ENCODE peak calls at places on chromosomes 6 and 20, in four cellular contexts. One of them, this sample, is unnamed.

GRCh38 chr6:37480951-37481597 is 18.6 kb downstream of the CCDC167 start:
- DNase-seq in GM23248: no peak
- DNase-seq in GM23338: peak; percentile 52
- DNase-seq in neural progenitor cell: peak; percentile 60
- DNase-seq in this sample: no peak

GRCh38 chr6:128319946-128320345 is 200.5 kb downstream of the PTPRK start:
- DNase-seq in neural progenitor cell: no peak
- DNase-seq in GM23338: no peak
- DNase-seq in GM23248: no peak
- DNase-seq in this sample: no peak

GRCh38 chr6:18309046-18309445 is 44.7 kb upstream of the DEK start:
- DNase-seq in GM23338: no peak
- DNase-seq in GM23248: no peak
- DNase-seq in neural progenitor cell: no peak
- DNase-seq in this sample: no peak

GRCh38 chr6:154157082-154157481 is 118.0 kb downstream of the OPRM1 start:
- DNase-seq in neural progenitor cell: no peak
- DNase-seq in GM23248: no peak
- DNase-seq in GM23338: no peak
- DNase-seq in this sample: no peak

GRCh38 chr6:90203672-90204071 is 93.0 kb downstream of the BACH2 start:
- DNase-seq in GM23338: no peak
- DNase-seq in neural progenitor cell: peak; percentile 15
- DNase-seq in GM23248: no peak
- DNase-seq in this sample: no peak

GRCh38 chr20:58553841-58554240 is 38.6 kb upstream of the APCDD1L start:
- DNase-seq in GM23338: no peak
- DNase-seq in neural progenitor cell: no peak
- DNase-seq in GM23248: peak; percentile 49
- DNase-seq in this sample: no peak

GRCh38 chr6:47196113-47196512 is 113.6 kb downstream of the TNFRSF21 start:
- DNase-seq in GM23248: no peak
- DNase-seq in neural progenitor cell: no peak
- DNase-seq in GM23338: no peak
- DNase-seq in this sample: no peak

GRCh38 chr20:62064788-62065668 is 653 bp downstream of the TAF4 start:
- DNase-seq in neural progenitor cell: peak; percentile 64
- DNase-seq in GM23248: peak; percentile 59
- DNase-seq in GM23338: no peak
- DNase-seq in this sample: peak; percentile 42

GRCh38 chr6:169008641-169009040 is 245.0 kb downstream of the THBS2 start:
- DNase-seq in GM23248: peak; percentile 12
- DNase-seq in GM23338: peak; percentile 32
- DNase-seq in neural progenitor cell: no peak
- DNase-seq in this sample: no peak

GRCh38 chr20:38466171-38466570 is 6.5 kb upstream of the RALGAPB start:
- DNase-seq in neural progenitor cell: no peak
- DNase-seq in GM23248: no peak
- DNase-seq in GM23338: no peak
- DNase-seq in this sample: no peak

GRCh38 chr6:7891098-7891872 is 19.3 kb downstream of the TXNDC5 start:
- DNase-seq in GM23338: no peak
- DNase-seq in neural progenitor cell: no peak
- DNase-seq in GM23248: no peak
- DNase-seq in this sample: no peak

GRCh38 chr6:158627168-158627939 is 17.2 kb downstream of the DYNLT1 start:
- DNase-seq in neural progenitor cell: no peak
- DNase-seq in GM23338: no peak
- DNase-seq in GM23248: no peak
- DNase-seq in this sample: no peak

GRCh38 chr20:63972312-63973159 is 2.8 kb upstream of the ZNF512B start:
- DNase-seq in GM23248: no peak
- DNase-seq in neural progenitor cell: no peak
- DNase-seq in GM23338: no peak
- DNase-seq in this sample: no peak
- TF ChIP-seq EZH2phosphoT487 in GM23248: no peak
- TF ChIP-seq EZH2phosphoT487 in neural progenitor cell: no peak
- TF ChIP-seq EZH2phosphoT487 in GM23338: no peak
- TF ChIP-seq EZH2phosphoT487 in this sample: no peak

DNA sequence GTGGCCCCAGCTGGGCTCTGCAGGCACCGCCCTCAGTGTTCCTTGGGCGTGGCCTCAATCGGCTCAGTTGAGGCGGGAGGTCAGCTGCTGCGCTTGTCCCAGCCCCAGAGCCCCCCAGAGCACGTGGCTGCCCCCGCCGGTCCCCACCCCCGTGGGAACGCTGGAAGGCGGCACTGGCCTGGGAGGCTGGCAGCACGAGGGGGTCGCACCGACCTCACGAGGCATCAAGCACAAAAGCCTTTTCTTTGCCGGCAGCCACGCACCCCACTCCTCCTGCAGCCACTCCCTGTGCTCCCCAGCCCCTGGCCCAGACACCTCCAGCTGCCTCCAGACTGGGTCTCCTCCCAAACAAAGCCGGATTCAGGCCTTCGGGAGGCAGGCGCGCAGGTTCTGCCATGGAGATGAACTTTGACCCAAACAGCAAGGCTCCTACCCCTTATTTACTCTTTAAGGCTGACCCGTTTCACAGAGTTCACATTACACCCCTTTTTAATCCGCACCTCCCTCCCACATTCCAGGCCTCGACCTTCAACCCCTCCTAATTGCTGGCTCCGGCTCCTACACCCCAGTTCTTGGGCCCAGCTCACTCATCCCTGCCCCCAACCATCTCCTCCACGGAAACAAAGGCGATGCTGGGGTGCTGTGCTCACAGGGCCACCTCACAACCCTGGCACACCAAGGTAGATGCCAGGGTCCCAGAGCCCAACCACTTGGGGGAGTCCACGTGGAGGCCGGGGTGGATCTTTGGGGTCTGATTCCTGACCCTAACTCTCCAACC is 111.7 kb downstream of the NOL4L start:
- DNase-seq in GM23248: no peak
- DNase-seq in neural progenitor cell: peak; percentile 73
- DNase-seq in GM23338: peak; percentile 47
- DNase-seq in this sample: no peak
- H3K4me1 ChIP-seq in GM23248: peaks cover 20% of the 10 kb centered on the region
- H3K4me1 ChIP-seq in neural progenitor cell: peaks cover 41% of the 10 kb centered on the region
- H3K4me1 ChIP-seq in GM23338: peaks cover 58% of the 10 kb centered on the region
- H3K4me1 ChIP-seq in this sample: no peaks in the 10 kb centered on the region

DNA sequence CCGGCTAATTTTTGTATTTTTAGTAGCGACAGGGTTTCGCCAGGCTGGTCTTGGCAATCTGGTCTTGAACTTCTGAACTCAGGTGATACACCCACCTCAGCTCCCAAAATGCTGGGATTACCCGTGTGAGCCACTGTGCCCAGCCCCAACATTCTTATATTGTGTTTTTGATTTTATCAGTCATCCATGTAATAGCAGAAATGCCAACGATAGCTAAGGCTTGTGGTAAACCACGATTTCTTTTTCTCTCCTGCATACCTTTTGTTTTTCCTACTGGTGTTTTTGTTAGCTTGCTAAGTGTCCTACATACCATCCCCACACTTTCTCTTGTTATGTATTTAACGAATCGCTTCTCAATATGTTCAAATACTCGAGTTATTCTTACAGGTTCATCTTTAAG is 12.1 kb downstream of the PHACTR2 start:
- DNase-seq in GM23248: no peak
- DNase-seq in neural progenitor cell: no peak
- DNase-seq in GM23338: peak; percentile 72
- DNase-seq in this sample: no peak
- H3K27ac ChIP-seq in GM23248: no peak overlapping the region
- H3K27ac ChIP-seq in neural progenitor cell: no peak overlapping the region
- H3K27ac ChIP-seq in GM23338: peak overlapping the region; percentile 72
- H3K27ac ChIP-seq in this sample: no peak overlapping the region

GRCh38 chr6:15256538-15257222 is 10.8 kb downstream of the JARID2 start:
- DNase-seq in GM23248: no peak
- DNase-seq in neural progenitor cell: no peak
- DNase-seq in GM23338: no peak
- DNase-seq in this sample: no peak
- TF ChIP-seq EZH2phosphoT487 in GM23248: no peak
- TF ChIP-seq EZH2phosphoT487 in neural progenitor cell: no peak
- TF ChIP-seq EZH2phosphoT487 in GM23338: no peak
- TF ChIP-seq EZH2phosphoT487 in this sample: no peak

GRCh38 chr20:44597516-44597915 is 15.1 kb downstream of the PKIG start:
- DNase-seq in GM23338: no peak
- DNase-seq in GM23248: no peak
- DNase-seq in neural progenitor cell: no peak
- DNase-seq in this sample: no peak

GRCh38 chr20:44596876-44597275 is 14.5 kb downstream of the PKIG start:
- DNase-seq in GM23338: no peak
- DNase-seq in neural progenitor cell: no peak
- DNase-seq in GM23248: no peak
- DNase-seq in this sample: no peak

GRCh38 chr20:44594730-44595129 is 12.4 kb downstream of the PKIG start:
- DNase-seq in neural progenitor cell: no peak
- DNase-seq in GM23248: peak; percentile 74
- DNase-seq in GM23338: no peak
- DNase-seq in this sample: no peak

GRCh38 chr20:44597930-44598329 is 15.6 kb downstream of the PKIG start:
- DNase-seq in neural progenitor cell: no peak
- DNase-seq in GM23248: no peak
- DNase-seq in GM23338: no peak
- DNase-seq in this sample: no peak

GRCh38 chr20:44596010-44596409 is 13.6 kb downstream of the PKIG start:
- DNase-seq in neural progenitor cell: no peak
- DNase-seq in GM23338: no peak
- DNase-seq in GM23248: no peak
- DNase-seq in this sample: peak; percentile 4
- H3K4me1 ChIP-seq in neural progenitor cell: peaks cover 6% of the 10 kb centered on the region
- H3K4me1 ChIP-seq in GM23338: peaks cover 18% of the 10 kb centered on the region
- H3K4me1 ChIP-seq in GM23248: peaks cover 18% of the 10 kb centered on the region
- H3K4me1 ChIP-seq in this sample: peaks cover 76% of the 10 kb centered on the region

DNA sequence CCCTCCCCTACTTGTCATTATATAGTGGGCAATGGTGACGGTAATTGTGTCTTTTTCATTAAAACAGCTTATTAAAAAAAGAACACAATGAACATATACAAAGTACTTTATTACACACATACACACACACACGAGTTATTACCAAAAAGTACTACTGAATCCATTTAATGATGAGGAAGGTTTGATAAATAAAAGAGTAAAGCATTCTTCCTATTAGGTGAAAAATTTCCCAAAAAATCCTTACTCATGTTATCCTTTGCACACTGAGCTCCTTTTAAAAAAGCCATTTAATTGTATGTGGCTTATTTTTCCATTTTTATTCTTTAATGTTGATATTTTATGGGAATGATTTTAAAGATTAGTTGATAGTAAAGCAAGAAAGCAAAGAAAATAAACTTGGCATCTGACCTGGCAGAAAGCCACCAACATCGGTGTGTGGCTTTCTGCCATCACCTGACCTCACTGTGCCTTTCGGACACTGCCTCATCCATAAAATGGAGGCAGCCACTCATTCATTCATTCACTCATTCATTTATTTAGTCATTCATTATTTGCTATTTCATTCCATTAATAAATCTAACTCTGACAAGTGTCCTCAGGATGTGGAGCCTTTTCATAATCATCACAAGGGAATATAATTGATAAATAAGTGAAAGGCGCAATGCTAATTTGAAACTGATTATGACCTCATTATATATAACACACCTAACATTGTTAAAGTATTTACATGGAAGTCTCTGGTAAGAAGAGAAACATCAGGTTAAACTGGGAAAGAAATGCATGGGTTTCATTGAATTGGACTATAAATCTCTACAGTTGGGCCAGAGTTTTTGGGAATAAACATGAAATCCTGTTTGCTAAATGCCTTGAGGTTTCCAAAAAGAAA is 727 bp upstream of the SGK1 start:
- DNase-seq in neural progenitor cell: no peak
- DNase-seq in GM23338: no peak
- DNase-seq in GM23248: no peak
- DNase-seq in this sample: no peak
- H3K27ac ChIP-seq in neural progenitor cell: no peak overlapping the region
- H3K27ac ChIP-seq in GM23338: no peak overlapping the region
- H3K27ac ChIP-seq in GM23248: no peak overlapping the region
- H3K27ac ChIP-seq in this sample: no peak overlapping the region

This sample was measured in OCI-LY7.